ENCODE peak calls at places on chromosome 4, in four cellular contexts. D, K, E and F are unnamed samples.

GRCh38 chr4:35365186-35365585 is 879.1 kb downstream of the ARAP2 start:
- DNase-seq in D (no peak), K (no peak), E (no peak), F (no peak)

GRCh38 chr4:174764105-174764729 is 64.8 kb downstream of the GLRA3 start:
- DNase-seq in D (peak; percentile 20), K (no peak), E (peak; percentile 57), F (peak; percentile 53)

GRCh38 chr4:8495803-8496202 is 55.2 kb downstream of the TRMT44 start:
- DNase-seq in D (no peak), K (no peak), E (peak; percentile 2), F (no peak)

GRCh38 chr4:170274616-170275015 is 184.9 kb upstream of the AADAT start:
- DNase-seq in D (no peak), K (no peak), E (no peak), F (no peak)

GRCh38 chr4:2576290-2576689 is 39.8 kb downstream of the FAM193A start:
- DNase-seq in D (no peak), K (no peak), E (no peak), F (no peak)

GRCh38 chr4:116323606-116324005 is 761.8 kb downstream of the TRAM1L1 start:
- DNase-seq in D (no peak), K (no peak), E (no peak), F (no peak)

GRCh38 chr4:102593147-102593546 is 92.0 kb downstream of the NFKB1 start:
- DNase-seq in D (no peak), K (no peak), E (no peak), F (no peak)

GRCh38 chr4:98627477-98627876 is 30.9 kb downstream of the TSPAN5 start:
- DNase-seq in D (no peak), K (no peak), E (no peak), F (no peak)

GRCh38 chr4:64584981-64585557 is 175.8 kb upstream of the TECRL start:
- DNase-seq in D (peak; percentile 7), K (no peak), E (peak; percentile 50), F (peak; percentile 35)

GRCh38 chr4:136935305-136935704 is 597.0 kb downstream of the PCDH18 start:
- DNase-seq in D (no peak), K (no peak), E (peak; percentile 96), F (no peak)

GRCh38 chr4:127930175-127930574 is 34.8 kb downstream of the MFSD8 start:
- DNase-seq in D (no peak), K (no peak), E (no peak), F (no peak)

GRCh38 chr4:1487106-1487505 is 80.9 kb upstream of the NKX1-1 start:
- DNase-seq in D (no peak), K (no peak), E (no peak), F (no peak)

GRCh38 chr4:154595807-154596206 is 5.3 kb upstream of the FGA start:
- DNase-seq in D (no peak), K (no peak), E (no peak), F (no peak)

GRCh38 chr4:58749206-58749605 is 1639.0 kb upstream of the IGFBP7 start:
- DNase-seq in D (no peak), K (no peak), E (no peak), F (no peak)

GRCh38 chr4:3115637-3116300 is 41.3 kb downstream of the HTT start:
- DNase-seq in D (peak; percentile 22), K (no peak), E (no peak), F (no peak)

GRCh38 chr4:29151584-29151983 is 1568.6 kb upstream of the PCDH7 start:
- DNase-seq in D (no peak), K (no peak), E (no peak), F (no peak)

GRCh38 chr4:110503588-110504435 is 27.9 kb downstream of the ENPEP start:
- DNase-seq in D (no peak), K (no peak), E (no peak), F (no peak)

GRCh38 chr4:156038772-156039171 is 85.1 kb upstream of the CTSO start:
- DNase-seq in D (no peak), K (no peak), E (no peak), F (no peak)

GRCh38 chr4:25180524-25181131 is 20.4 kb upstream of the SEPSECS start:
- DNase-seq in D (peak; percentile 12), K (no peak), E (peak; percentile 55), F (no peak)

GRCh38 chr4:6354626-6355025 is 85.0 kb downstream of the WFS1 start:
- DNase-seq in D (no peak), K (no peak), E (no peak), F (no peak)

GRCh38 chr4:169658970-169659735 is 38.8 kb downstream of the CLCN3 start:
- DNase-seq in D (no peak), K (no peak), E (peak; percentile 18), F (no peak)

GRCh38 chr4:52606766-52607165 is 52.3 kb downstream of the USP46 start:
- DNase-seq in D (peak; percentile 32), K (no peak), E (no peak), F (no peak)